ENCODE peak calls at places on chromosomes 2 and 18, in seven cellular contexts. Q is NAMALWA; B is activated CD4-positive, alpha-beta T cell treated with anti-CD3 and anti-CD28 coated beads, Interleukin-2, amount 10 ng/mL, durations not matched to agents 7 days and 5 days; R is A172; K is NCI-H345; M is GM20000; N is neural progenitor cell. X is an unnamed sample.

GRCh38 chr18:49893036-49893435 is 79.7 kb upstream of the ACAA2 start:
- DNase-seq in N (no peak), B (no peak), M (no peak), R (no peak), K (no peak), Q (no peak), X (no peak)

GRCh38 chr2:204264746-204265145 is 280.5 kb upstream of the PARD3B start:
- DNase-seq in Q (no peak), K (peak; percentile 24), R (no peak), M (no peak), B (no peak), N (peak; percentile 41), X (no peak)

GRCh38 chr18:54197747-54198411 is 26.6 kb downstream of the MBD2 start:
- DNase-seq in N (no peak), R (no peak), M (no peak), Q (no peak), K (no peak), B (no peak), X (no peak)

GRCh38 chr18:45626330-45627203 is 11.3 kb downstream of the SLC14A2 start:
- DNase-seq in R (peak; percentile 71), M (no peak), B (no peak), K (peak; percentile 9), N (peak; percentile 90), Q (no peak), X (peak; percentile 52)

GRCh38 chr2:240449764-240450531 is 14.5 kb downstream of the GPC1 start:
- DNase-seq in B (no peak), N (peak; percentile 62), Q (peak; percentile 16), K (peak; percentile 86), M (no peak), R (peak; percentile 80), X (no peak)

GRCh38 chr2:159029936-159030335 is 61.5 kb downstream of the TANC1 start:
- DNase-seq in N (no peak), R (no peak), M (no peak), K (no peak), Q (no peak), B (no peak), X (no peak)

GRCh38 chr2:110720547-110720946 is 11.8 kb upstream of the ACOXL start:
- DNase-seq in N (no peak), Q (no peak), R (no peak), B (no peak), K (no peak), M (no peak), X (no peak)

GRCh38 chr2:9074930-9075329 is 71.4 kb upstream of the MBOAT2 start:
- DNase-seq in K (peak; percentile 81), M (no peak), Q (no peak), N (no peak), R (no peak), B (no peak), X (no peak)

GRCh38 chr2:120534457-120534856 is 188.5 kb downstream of the INHBB start:
- DNase-seq in K (no peak), M (no peak), Q (no peak), N (no peak), B (no peak), R (no peak), X (no peak)

GRCh38 chr18:78611201-78611800 is 368.3 kb upstream of the SALL3 start:
- DNase-seq in R (no peak), N (no peak), B (no peak), K (no peak), M (no peak), Q (no peak), X (no peak)

GRCh38 chr2:158099716-158100115 is 2.0 kb upstream of the UPP2 start:
- DNase-seq in M (no peak), B (no peak), R (peak; percentile 48), Q (no peak), K (no peak), N (no peak), X (no peak)

GRCh38 chr2:61471905-61472805 is 1.3 kb upstream of the USP34 start:
- DNase-seq in M (peak; percentile 28), K (peak; percentile 47), R (peak; percentile 40), Q (peak; percentile 85), B (peak; percentile 39), N (peak; percentile 36), X (no peak)

GRCh38 chr2:170712653-170713279 is 2.4 kb upstream of the SP5 start:
- DNase-seq in Q (no peak), R (no peak), M (peak; percentile 28), B (no peak), K (no peak), N (peak; percentile 51), X (no peak)

GRCh38 chr2:218482651-218483050 is 63.7 kb downstream of the VIL1 start:
- DNase-seq in M (peak; percentile 10), B (no peak), R (no peak), N (no peak), Q (peak; percentile 56), K (no peak), X (peak; percentile 55)

GRCh38 chr18:74616494-74616893 is 18.8 kb downstream of the ZNF407 start:
- DNase-seq in N (no peak), K (no peak), Q (no peak), R (no peak), M (no peak), B (no peak), X (no peak)

GRCh38 chr2:116877944-116878343 is 936.5 kb upstream of the DDX18 start:
- DNase-seq in K (no peak), Q (no peak), N (no peak), R (no peak), B (no peak), M (no peak), X (no peak)

GRCh38 chr2:161076936-161077335 is 83.3 kb upstream of the TANK start:
- DNase-seq in K (no peak), N (no peak), M (no peak), Q (no peak), R (no peak), B (no peak), X (no peak)

GRCh38 chr2:28633739-28634138 is 117.9 kb upstream of the PPP1CB start:
- DNase-seq in B (no peak), Q (no peak), N (peak; percentile 46), R (peak; percentile 73), M (no peak), K (no peak), X (peak; percentile 87)

GRCh38 chr18:11324956-11325873 is 175.8 kb upstream of the PIEZO2 start:
- DNase-seq in N (no peak), M (peak; percentile 49), B (no peak), Q (no peak), K (no peak), R (peak; percentile 96), X (peak; percentile 73)

GRCh38 chr2:216742411-216742810 is 47.1 kb upstream of the IGFBP5 start:
- DNase-seq in Q (no peak), R (no peak), M (no peak), K (no peak), N (no peak), B (no peak), X (no peak)

GRCh38 chr2:180925700-180926099 is 54.7 kb upstream of the UBE2E3 start:
- DNase-seq in B (no peak), N (no peak), Q (no peak), R (no peak), M (no peak), K (no peak), X (no peak)

GRCh38 chr2:103788875-103789715 is 1027.3 kb downstream of the TMEM182 start:
- DNase-seq in R (peak; percentile 7), N (peak; percentile 85), M (no peak), B (no peak), K (peak; percentile 73), Q (no peak), X (peak; percentile 55)

X was measured in astrocyte of the cerebellum.